ENCODE peak calls at places on chromosomes 5 and 9, in ten cellular contexts. C is Panc1; H is RWPE1; L is ovary; X is NCI-H1092; K is CD4-positive, alpha-beta memory T cell; Y is stimulated activated CD8-positive, alpha-beta memory T cell treated with anti-CD3 and anti-CD28 coated beads, Interleukin-12 subunit alpha, Interleukin-12 subunit beta, amount 100 ng/mL, for 1 hour; O is activated CD4-positive, alpha-beta T cell treated with anti-CD3 and anti-CD28 coated beads for 48 hours; J is activated T-helper 2 cell treated with anti-CD3 and anti-CD28 coated beads, Interferon-gamma antibody, Interleukin-2, Interleukin-4, amounts not matched to agents 10 μg/mL and 5 μg/mL and 100 μg/mL, durations not matched to agents 14 hours and 24 hours and 36 hours; S is left ventricle myocardium inferior. A is an unnamed sample.

GRCh38 chr5:176610430-176610763 is 441 bp upstream of the GPRIN1 start:
- DNase-seq in S (no peak), J (no peak), L (no peak), H (no peak), C (no peak), X (peak; percentile 6), K (no peak), O (no peak), Y (no peak), A (no peak)

GRCh38 chr5:58184910-58185309 is 275.0 kb downstream of the PLK2 start:
- DNase-seq in Y (no peak), S (no peak), K (no peak), H (peak; percentile 65), J (no peak), L (no peak), O (no peak), C (no peak), X (no peak), A (no peak)

GRCh38 chr9:95494416-95495371 is 22.1 kb downstream of the PTCH1 start:
- DNase-seq in C (no peak), K (peak; percentile 92), H (peak; percentile 66), O (peak; percentile 88), J (peak; percentile 79), X (peak; percentile 68), Y (peak; percentile 75), L (no peak), S (no peak), A (peak; percentile 81)

GRCh38 chr5:138702166-138702826 is 50.9 kb upstream of the CTNNA1 start:
- DNase-seq in J (no peak), X (no peak), L (no peak), O (no peak), C (no peak), Y (no peak), S (no peak), K (no peak), H (no peak), A (no peak)

GRCh38 chr5:150670275-150670960 is 9.4 kb downstream of the MYOZ3 start:
- DNase-seq in O (no peak), K (no peak), X (no peak), H (no peak), J (no peak), L (no peak), Y (no peak), C (no peak), S (no peak), A (no peak)

GRCh38 chr9:130321539-130321938 is 56.0 kb downstream of the HMCN2 start:
- DNase-seq in H (no peak), S (no peak), O (no peak), C (no peak), X (no peak), Y (no peak), K (no peak), L (no peak), J (no peak), A (no peak)

GRCh38 chr9:121440265-121440664 is 59.4 kb downstream of the GGTA1 start:
- DNase-seq in C (no peak), L (no peak), J (no peak), X (no peak), H (peak; percentile 52), S (no peak), Y (no peak), O (no peak), K (no peak), A (no peak)

GRCh38 chr5:2207966-2208544 is 325.3 kb upstream of the IRX4 start:
- DNase-seq in Y (no peak), H (peak; percentile 39), J (no peak), X (no peak), S (no peak), O (peak; percentile 5), C (no peak), L (no peak), K (no peak), A (no peak)

GRCh38 chr5:103894882-103895281 is 332.3 kb upstream of the NUDT12 start:
- DNase-seq in Y (no peak), O (no peak), K (no peak), J (no peak), S (no peak), H (no peak), X (no peak), L (no peak), C (no peak), A (no peak)

GRCh38 chr9:75239176-75239575 is 150.9 kb downstream of the OSTF1 start:
- DNase-seq in K (no peak), X (no peak), H (no peak), C (no peak), J (no peak), Y (no peak), S (no peak), O (no peak), L (no peak), A (no peak)

GRCh38 chr9:131733601-131734061 is 6.2 kb downstream of the RAPGEF1 start:
- DNase-seq in X (no peak), J (peak; percentile 33), Y (no peak), C (no peak), H (peak; percentile 94), S (no peak), L (no peak), K (no peak), O (peak; percentile 59), A (peak; percentile 58)

GRCh38 chr9:87878930-87879603 is 3.6 kb upstream of the SPATA31E1 start:
- DNase-seq in K (no peak), Y (no peak), S (no peak), C (no peak), L (no peak), O (no peak), H (peak; percentile 53), J (no peak), X (no peak), A (no peak)

GRCh38 chr5:96641368-96641767 is 20.8 kb upstream of the CAST start:
- DNase-seq in J (no peak), C (no peak), S (no peak), X (no peak), O (no peak), L (no peak), H (no peak), K (no peak), Y (no peak), A (no peak)

GRCh38 chr5:74392698-74393431 is 247.7 kb downstream of the ENC1 start:
- DNase-seq in X (no peak), H (no peak), L (no peak), S (no peak), C (no peak), K (no peak), J (no peak), Y (no peak), O (no peak), A (no peak)

GRCh38 chr5:142210011-142210410 is 101.4 kb downstream of the NDFIP1 start:
- DNase-seq in Y (no peak), L (no peak), O (no peak), C (no peak), K (no peak), X (no peak), J (no peak), H (no peak), S (no peak), A (no peak)